ENCODE peak calls at places on chromosome 12, in four cellular contexts. One of them, this sample, is unnamed. For H3K27me3 and H3K36me3, the result is how much of the 10 kb centered on the place peaks cover.

GRCh38 chr12:77324763-77325468 is 259.5 kb upstream of the E2F7 start:
- DNase-seq in cardiac muscle cell: peak
- DNase-seq in left lung: peak
- DNase-seq in CD4-positive, CD25-positive, alpha-beta regulatory T cell: no peak
- DNase-seq in this sample: no peak

GRCh38 chr12:113231275-113232231 is 10.3 kb downstream of the TPCN1 start:
- DNase-seq in left lung: no peak
- DNase-seq in CD4-positive, CD25-positive, alpha-beta regulatory T cell: no peak
- DNase-seq in cardiac muscle cell: no peak
- DNase-seq in this sample: no peak

GRCh38 chr12:106135781-106136180 is 3.0 kb downstream of the NUAK1 start:
- DNase-seq in left lung: no peak
- DNase-seq in cardiac muscle cell: no peak
- DNase-seq in CD4-positive, CD25-positive, alpha-beta regulatory T cell: no peak
- DNase-seq in this sample: no peak

GRCh38 chr12:49903700-49904423 is at the start of gene FAIM2:
- DNase-seq in CD4-positive, CD25-positive, alpha-beta regulatory T cell: peak
- DNase-seq in cardiac muscle cell: no peak
- DNase-seq in left lung: peak
- DNase-seq in this sample: no peak

GRCh38 chr12:115916910-115917668 is 360.4 kb downstream of the MED13L start:
- DNase-seq in cardiac muscle cell: peak
- DNase-seq in CD4-positive, CD25-positive, alpha-beta regulatory T cell: peak
- DNase-seq in left lung: peak
- DNase-seq in this sample: peak

GRCh38 chr12:4293942-4294505 is 20.5 kb downstream of the CCND2 start:
- DNase-seq in cardiac muscle cell: no peak
- DNase-seq in left lung: no peak
- DNase-seq in CD4-positive, CD25-positive, alpha-beta regulatory T cell: no peak
- DNase-seq in this sample: no peak

GRCh38 chr12:18320036-18320617 is 58.8 kb downstream of the PIK3C2G start:
- DNase-seq in CD4-positive, CD25-positive, alpha-beta regulatory T cell: no peak
- DNase-seq in left lung: no peak
- DNase-seq in cardiac muscle cell: peak
- DNase-seq in this sample: no peak

GRCh38 chr12:41466762-41467270 is 278.7 kb downstream of the PDZRN4 start:
- DNase-seq in cardiac muscle cell: peak
- DNase-seq in left lung: no peak
- DNase-seq in CD4-positive, CD25-positive, alpha-beta regulatory T cell: no peak
- DNase-seq in this sample: no peak

GRCh38 chr12:10398168-10398567 is 8.3 kb upstream of the KLRK1 start:
- DNase-seq in CD4-positive, CD25-positive, alpha-beta regulatory T cell: no peak
- DNase-seq in cardiac muscle cell: no peak
- DNase-seq in left lung: no peak
- DNase-seq in this sample: no peak

GRCh38 chr12:92978607-92979006 is 49.5 kb upstream of the EEA1 start:
- DNase-seq in CD4-positive, CD25-positive, alpha-beta regulatory T cell: no peak
- DNase-seq in cardiac muscle cell: no peak
- DNase-seq in left lung: no peak
- DNase-seq in this sample: no peak

GRCh38 chr12:62655524-62656160 is 189.0 kb downstream of the MON2 start:
- DNase-seq in cardiac muscle cell: no peak
- DNase-seq in CD4-positive, CD25-positive, alpha-beta regulatory T cell: no peak
- DNase-seq in left lung: no peak
- DNase-seq in this sample: no peak

GRCh38 chr12:597926-598568 is 65.2 kb downstream of the NINJ2 start:
- DNase-seq in left lung: no peak
- DNase-seq in CD4-positive, CD25-positive, alpha-beta regulatory T cell: no peak
- DNase-seq in cardiac muscle cell: no peak
- DNase-seq in this sample: no peak

GRCh38 chr12:56164345-56164729 is 6.2 kb downstream of the MYL6 start:
- DNase-seq in CD4-positive, CD25-positive, alpha-beta regulatory T cell: no peak
- DNase-seq in left lung: no peak
- DNase-seq in cardiac muscle cell: no peak
- DNase-seq in this sample: no peak

GRCh38 chr12:25500651-25501050 is 52.4 kb downstream of the LMNTD1 start:
- DNase-seq in CD4-positive, CD25-positive, alpha-beta regulatory T cell: no peak
- DNase-seq in left lung: no peak
- DNase-seq in cardiac muscle cell: no peak
- DNase-seq in this sample: no peak

GRCh38 chr12:42422785-42423184 is 96.8 kb downstream of the PPHLN1 start:
- DNase-seq in cardiac muscle cell: no peak
- DNase-seq in left lung: no peak
- DNase-seq in CD4-positive, CD25-positive, alpha-beta regulatory T cell: no peak
- DNase-seq in this sample: no peak

GRCh38 chr12:15163577-15163976 is 57.6 kb downstream of the RERG start:
- DNase-seq in CD4-positive, CD25-positive, alpha-beta regulatory T cell: no peak
- DNase-seq in cardiac muscle cell: no peak
- DNase-seq in left lung: no peak
- DNase-seq in this sample: no peak

GRCh38 chr12:120497524-120498150 is 1.7 kb downstream of the DYNLL1 start:
- DNase-seq in left lung: no peak
- DNase-seq in CD4-positive, CD25-positive, alpha-beta regulatory T cell: no peak
- DNase-seq in cardiac muscle cell: no peak
- DNase-seq in this sample: no peak

DNA sequence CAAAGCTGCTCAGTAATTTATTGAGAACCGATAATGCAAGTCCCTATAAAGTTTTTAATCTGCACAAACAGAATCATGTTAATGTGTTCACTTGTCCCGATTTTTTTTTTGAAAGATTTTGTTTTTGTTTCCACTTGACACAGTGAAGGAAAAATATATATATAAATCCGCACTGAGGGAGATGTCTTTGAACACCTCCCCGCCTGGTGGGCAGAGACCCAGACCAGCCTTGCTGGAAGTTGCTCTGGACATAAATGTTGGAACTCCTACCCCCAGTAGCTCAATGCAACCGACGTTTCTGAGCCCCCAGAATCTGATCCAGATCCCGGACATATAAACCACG is 12.7 kb downstream of the TBX3 start:
- DNase-seq in cardiac muscle cell: no peak
- DNase-seq in left lung: no peak
- DNase-seq in CD4-positive, CD25-positive, alpha-beta regulatory T cell: no peak
- DNase-seq in this sample: no peak
- H3K27me3 ChIP-seq in cardiac muscle cell: under half
- H3K27me3 ChIP-seq in left lung: half or more
- H3K27me3 ChIP-seq in CD4-positive, CD25-positive, alpha-beta regulatory T cell: under half
- H3K27me3 ChIP-seq in this sample: under half

GRCh38 chr12:20154060-20154459 is 214.3 kb upstream of the PDE3A start:
- DNase-seq in cardiac muscle cell: no peak
- DNase-seq in CD4-positive, CD25-positive, alpha-beta regulatory T cell: no peak
- DNase-seq in left lung: no peak
- DNase-seq in this sample: no peak

GRCh38 chr12:20148241-20148640 is 220.1 kb upstream of the PDE3A start:
- DNase-seq in CD4-positive, CD25-positive, alpha-beta regulatory T cell: no peak
- DNase-seq in left lung: no peak
- DNase-seq in cardiac muscle cell: no peak
- DNase-seq in this sample: no peak

GRCh38 chr12:20150835-20151234 is 217.5 kb upstream of the PDE3A start:
- DNase-seq in CD4-positive, CD25-positive, alpha-beta regulatory T cell: no peak
- DNase-seq in left lung: no peak
- DNase-seq in cardiac muscle cell: no peak
- DNase-seq in this sample: no peak
- H3K4me3 ChIP-seq in CD4-positive, CD25-positive, alpha-beta regulatory T cell: no peak
- H3K4me3 ChIP-seq in left lung: no peak
- H3K4me3 ChIP-seq in cardiac muscle cell: no peak
- H3K4me3 ChIP-seq in this sample: no peak

GRCh38 chr12:117178745-117179144 is 11.5 kb downstream of the FBXO21 start:
- DNase-seq in CD4-positive, CD25-positive, alpha-beta regulatory T cell: no peak
- DNase-seq in left lung: no peak
- DNase-seq in cardiac muscle cell: no peak
- DNase-seq in this sample: no peak
- H3K36me3 ChIP-seq in CD4-positive, CD25-positive, alpha-beta regulatory T cell: half or more
- H3K36me3 ChIP-seq in left lung: half or more
- H3K36me3 ChIP-seq in cardiac muscle cell: half or more
- H3K36me3 ChIP-seq in this sample: half or more

GRCh38 chr12:2555487-2556082 is 239.2 kb upstream of the FKBP4 start:
- DNase-seq in left lung: no peak
- DNase-seq in cardiac muscle cell: no peak
- DNase-seq in CD4-positive, CD25-positive, alpha-beta regulatory T cell: no peak
- DNase-seq in this sample: no peak

GRCh38 chr12:2559931-2560715 is 234.6 kb upstream of the FKBP4 start:
- DNase-seq in cardiac muscle cell: no peak
- DNase-seq in left lung: no peak
- DNase-seq in CD4-positive, CD25-positive, alpha-beta regulatory T cell: no peak
- DNase-seq in this sample: no peak

GRCh38 chr12:2561367-2561766 is 233.4 kb upstream of the FKBP4 start:
- DNase-seq in left lung: no peak
- DNase-seq in CD4-positive, CD25-positive, alpha-beta regulatory T cell: no peak
- DNase-seq in cardiac muscle cell: no peak
- DNase-seq in this sample: no peak

GRCh38 chr12:2553388-2554126 is 241.2 kb upstream of the FKBP4 start:
- DNase-seq in cardiac muscle cell: no peak
- DNase-seq in left lung: no peak
- DNase-seq in CD4-positive, CD25-positive, alpha-beta regulatory T cell: no peak
- DNase-seq in this sample: no peak

GRCh38 chr12:2557589-2557988 is 237.2 kb upstream of the FKBP4 start:
- DNase-seq in cardiac muscle cell: peak
- DNase-seq in CD4-positive, CD25-positive, alpha-beta regulatory T cell: no peak
- DNase-seq in left lung: no peak
- DNase-seq in this sample: no peak
- H3K27me3 ChIP-seq in cardiac muscle cell: under half
- H3K27me3 ChIP-seq in CD4-positive, CD25-positive, alpha-beta regulatory T cell: under half
- H3K27me3 ChIP-seq in left lung: under half
- H3K27me3 ChIP-seq in this sample: under half

GRCh38 chr12:88328056-88328455 is 185.9 kb downstream of the TMTC3 start:
- DNase-seq in CD4-positive, CD25-positive, alpha-beta regulatory T cell: no peak
- DNase-seq in left lung: no peak
- DNase-seq in cardiac muscle cell: no peak
- DNase-seq in this sample: no peak

GRCh38 chr12:88325076-88325827 is 183.1 kb downstream of the TMTC3 start:
- DNase-seq in CD4-positive, CD25-positive, alpha-beta regulatory T cell: no peak
- DNase-seq in cardiac muscle cell: no peak
- DNase-seq in left lung: no peak
- DNase-seq in this sample: no peak

DNA sequence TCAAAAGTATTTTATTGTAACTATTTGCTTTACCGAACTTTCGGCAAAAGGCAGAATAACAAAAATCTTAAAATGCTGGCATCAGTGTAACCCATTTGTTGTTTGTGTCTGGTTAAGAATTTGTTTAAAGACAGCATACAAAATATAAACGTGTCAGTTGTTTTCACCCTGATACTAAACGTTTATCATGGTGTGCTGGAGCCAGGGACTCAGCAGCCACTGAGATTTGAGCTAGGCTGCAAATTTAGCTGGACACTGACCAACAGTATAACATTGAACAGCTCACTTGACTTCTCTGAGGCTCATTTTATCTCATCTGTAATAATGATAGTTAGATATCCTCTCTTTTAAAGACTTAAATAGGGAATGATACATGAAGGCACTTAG is 183.7 kb downstream of the TMTC3 start:
- DNase-seq in CD4-positive, CD25-positive, alpha-beta regulatory T cell: no peak
- DNase-seq in left lung: no peak
- DNase-seq in cardiac muscle cell: no peak
- DNase-seq in this sample: no peak
- H3K4me3 ChIP-seq in CD4-positive, CD25-positive, alpha-beta regulatory T cell: no peak
- H3K4me3 ChIP-seq in left lung: no peak
- H3K4me3 ChIP-seq in cardiac muscle cell: no peak
- H3K4me3 ChIP-seq in this sample: no peak

This sample was measured in CD8-positive, alpha-beta memory T cell.